ENCODE peak calls at places on chromosomes 1 and 21, in five cellular contexts. One of them, this sample, is unnamed.

GRCh38 chr1:156706647-156707008 is 1.2 kb upstream of the CRABP2 start:
- DNase-seq in GOT3: no peak
- DNase-seq in left ventricle myocardium inferior: peak; percentile 74
- DNase-seq in tibial nerve: peak; percentile 60
- DNase-seq in T-helper 9 cell: no peak
- DNase-seq in this sample: peak; percentile 32

GRCh38 chr1:212949771-212950170 is 570 bp upstream of the VASH2 start:
- DNase-seq in GOT3: no peak
- DNase-seq in tibial nerve: no peak
- DNase-seq in left ventricle myocardium inferior: no peak
- DNase-seq in T-helper 9 cell: no peak
- DNase-seq in this sample: no peak

GRCh38 chr1:39128959-39129358 is 75.5 kb upstream of the MACF1 start:
- DNase-seq in tibial nerve: no peak
- DNase-seq in GOT3: no peak
- DNase-seq in left ventricle myocardium inferior: no peak
- DNase-seq in T-helper 9 cell: no peak
- DNase-seq in this sample: peak; percentile 66

GRCh38 chr1:171769754-171770153 is 11.7 kb upstream of the METTL13 start:
- DNase-seq in tibial nerve: no peak
- DNase-seq in GOT3: no peak
- DNase-seq in T-helper 9 cell: no peak
- DNase-seq in left ventricle myocardium inferior: no peak
- DNase-seq in this sample: no peak

GRCh38 chr1:212561501-212561931 is 47.0 kb upstream of the ATF3 start:
- DNase-seq in left ventricle myocardium inferior: no peak
- DNase-seq in GOT3: peak; percentile 28
- DNase-seq in tibial nerve: no peak
- DNase-seq in T-helper 9 cell: no peak
- DNase-seq in this sample: no peak

GRCh38 chr1:176033474-176033873 is 173.6 kb downstream of the COP1 start:
- DNase-seq in T-helper 9 cell: no peak
- DNase-seq in left ventricle myocardium inferior: no peak
- DNase-seq in tibial nerve: no peak
- DNase-seq in GOT3: no peak
- DNase-seq in this sample: no peak

GRCh38 chr21:15904389-15904788 is 174.6 kb downstream of the USP25 start:
- DNase-seq in left ventricle myocardium inferior: no peak
- DNase-seq in tibial nerve: no peak
- DNase-seq in T-helper 9 cell: no peak
- DNase-seq in GOT3: no peak
- DNase-seq in this sample: no peak

GRCh38 chr1:231691618-231692259 is 65.1 kb downstream of the DISC1 start:
- DNase-seq in GOT3: no peak
- DNase-seq in left ventricle myocardium inferior: peak; percentile 38
- DNase-seq in tibial nerve: no peak
- DNase-seq in T-helper 9 cell: no peak
- DNase-seq in this sample: no peak

GRCh38 chr1:188317894-188318293 is 1489.1 kb downstream of the PLA2G4A start:
- DNase-seq in tibial nerve: no peak
- DNase-seq in GOT3: no peak
- DNase-seq in T-helper 9 cell: no peak
- DNase-seq in left ventricle myocardium inferior: no peak
- DNase-seq in this sample: no peak

GRCh38 chr1:176903474-176903873 is 261.0 kb downstream of the ASTN1 start:
- DNase-seq in GOT3: no peak
- DNase-seq in T-helper 9 cell: no peak
- DNase-seq in tibial nerve: no peak
- DNase-seq in left ventricle myocardium inferior: no peak
- DNase-seq in this sample: no peak

GRCh38 chr1:226350504-226350865 is 41.5 kb upstream of the LIN9 start:
- DNase-seq in left ventricle myocardium inferior: no peak
- DNase-seq in tibial nerve: no peak
- DNase-seq in T-helper 9 cell: no peak
- DNase-seq in GOT3: no peak
- DNase-seq in this sample: peak; percentile 49

GRCh38 chr1:93612510-93612909 is 69.1 kb downstream of the BCAR3 start:
- DNase-seq in tibial nerve: no peak
- DNase-seq in left ventricle myocardium inferior: no peak
- DNase-seq in GOT3: no peak
- DNase-seq in T-helper 9 cell: no peak
- DNase-seq in this sample: no peak

GRCh38 chr1:68221971-68222355 is 10.4 kb downstream of the WLS start:
- DNase-seq in tibial nerve: no peak
- DNase-seq in left ventricle myocardium inferior: no peak
- DNase-seq in T-helper 9 cell: no peak
- DNase-seq in GOT3: no peak
- DNase-seq in this sample: no peak

GRCh38 chr1:16474166-16474800 is 33.8 kb downstream of the NECAP2 start:
- DNase-seq in left ventricle myocardium inferior: no peak
- DNase-seq in T-helper 9 cell: no peak
- DNase-seq in GOT3: no peak
- DNase-seq in tibial nerve: no peak
- DNase-seq in this sample: no peak

GRCh38 chr1:47023268-47024137 is at the start of gene CYP4X1:
- DNase-seq in tibial nerve: no peak
- DNase-seq in left ventricle myocardium inferior: peak; percentile 68
- DNase-seq in T-helper 9 cell: no peak
- DNase-seq in GOT3: no peak
- DNase-seq in this sample: peak; percentile 22

GRCh38 chr1:247825362-247825761 is 1.4 kb upstream of the OR14A16 start:
- DNase-seq in left ventricle myocardium inferior: no peak
- DNase-seq in tibial nerve: no peak
- DNase-seq in T-helper 9 cell: no peak
- DNase-seq in GOT3: no peak
- DNase-seq in this sample: no peak